ENCODE peak calls at places on chromosomes 1 and 21, in seven cellular contexts. X is K562, N is esophagus muscularis mucosa, Q is breast epithelium, F is sigmoid colon, T is HepG2, A is GM12891. G is an unnamed sample.

GRCh38 chr1:224623310-224623714 is 7.2 kb downstream of the CNIH3 start:
- DNase-seq in T (no peak), X (no peak), A (no peak), F (no peak), N (no peak), Q (no peak), G (no peak)

GRCh38 chr21:43209575-43210453 is 41.0 kb downstream of the CRYAA start:
- DNase-seq in N (no peak), T (peak; percentile 72), X (no peak), Q (peak; percentile 19), A (no peak), F (peak; percentile 48), G (peak; percentile 64)

GRCh38 chr1:172145656-172146055 is 274.8 kb upstream of the C1orf105 start:
- DNase-seq in Q (no peak), N (no peak), F (no peak), X (no peak), T (no peak), A (no peak), G (no peak)

GRCh38 chr1:44791364-44791801 is 3.4 kb upstream of the BEST4 start:
- DNase-seq in X (peak; percentile 65), Q (no peak), F (no peak), A (no peak), N (no peak), T (no peak), G (peak; percentile 61)

GRCh38 chr21:46152939-46153258 is 2.5 kb downstream of the FTCD start:
- DNase-seq in X (no peak), T (no peak), N (no peak), F (peak; percentile 65), A (no peak), Q (no peak), G (peak; percentile 62)

GRCh38 chr1:8525291-8526275 is 207.7 kb downstream of the SLC45A1 start:
- DNase-seq in X (peak; percentile 57), T (peak; percentile 64), A (no peak), F (peak; percentile 90), N (peak; percentile 94), Q (peak; percentile 74), G (peak; percentile 84)

GRCh38 chr1:45608475-45609156 is 15.2 kb downstream of the CCDC17 start:
- DNase-seq in A (no peak), N (no peak), X (no peak), F (no peak), T (no peak), Q (no peak), G (no peak)

GRCh38 chr1:27522148-27522859 is 32.3 kb upstream of the WASF2 start:
- DNase-seq in N (no peak), F (no peak), Q (peak; percentile 62), T (peak; percentile 67), X (no peak), A (no peak), G (peak; percentile 77)

GRCh38 chr1:14603641-14604040 is 5.2 kb downstream of the KAZN start:
- DNase-seq in X (no peak), A (no peak), N (no peak), T (no peak), F (no peak), Q (no peak), G (no peak)

GRCh38 chr21:42599962-42600361 is 53.5 kb upstream of the PDE9A start:
- DNase-seq in Q (no peak), X (no peak), A (no peak), T (no peak), N (no peak), F (no peak), G (no peak)

GRCh38 chr1:61271412-61271789 is 189.0 kb downstream of the NFIA start:
- DNase-seq in X (peak; percentile 36), T (no peak), A (no peak), F (no peak), N (no peak), Q (no peak), G (no peak)

GRCh38 chr1:56436338-56436695 is 143.0 kb downstream of the PLPP3 start:
- DNase-seq in F (no peak), T (no peak), N (no peak), Q (no peak), A (no peak), X (no peak), G (no peak)

GRCh38 chr1:112548540-112548939 is 39.8 kb downstream of the WNT2B start:
- DNase-seq in Q (no peak), X (no peak), T (no peak), N (no peak), F (no peak), A (no peak), G (no peak)

DNA sequence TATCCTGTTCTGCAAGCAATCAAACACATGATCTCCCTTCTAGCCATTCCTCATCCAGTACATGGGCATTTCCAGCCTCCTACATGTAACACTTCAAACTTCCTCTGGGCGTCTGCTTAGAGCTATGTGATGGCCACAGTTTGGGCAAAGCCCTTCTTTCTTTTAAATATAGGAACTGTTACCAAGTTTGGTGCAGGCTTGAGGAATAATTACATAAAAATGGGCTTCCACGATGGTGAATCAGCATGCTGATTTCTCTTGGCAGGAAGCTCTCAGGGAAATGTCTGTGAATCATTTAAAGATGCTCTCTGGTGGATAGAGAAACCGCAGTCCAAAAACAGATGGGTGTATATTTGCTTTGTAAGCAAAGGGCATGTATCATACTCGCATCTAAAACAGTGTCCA is 176.9 kb upstream of the FMN2 start:
- DNase-seq in X (no peak), A (no peak), N (peak; percentile 88), Q (no peak), F (no peak), T (no peak), G (no peak)
- TF ChIP-seq POLR2AphosphoS5 in X (no peak), A (no peak), N (peak; percentile 45), Q (no peak), F (no peak), T (no peak), G (no peak)

GRCh38 chr1:87058343-87058649 is 143.9 kb downstream of the HS2ST1 start:
- DNase-seq in X (no peak), N (no peak), T (no peak), A (no peak), F (no peak), Q (no peak), G (no peak)
- TF ChIP-seq POLR2A in X (no peak), N (no peak), T (no peak), A (no peak), F (no peak), Q (no peak), G (no peak)

GRCh38 chr1:39970274-39970673 is 15.3 kb downstream of the MFSD2A start:
- DNase-seq in F (no peak), T (no peak), N (no peak), A (no peak), X (no peak), Q (no peak), G (no peak)

GRCh38 chr1:39973503-39974135 is 18.7 kb downstream of the MFSD2A start:
- DNase-seq in X (peak; percentile 74), Q (peak; percentile 69), A (peak; percentile 76), T (peak; percentile 49), N (no peak), F (peak; percentile 85), G (peak; percentile 93)

GRCh38 chr1:39971138-39971537 is 16.2 kb downstream of the MFSD2A start:
- DNase-seq in T (no peak), X (no peak), Q (no peak), A (no peak), F (no peak), N (no peak), G (no peak)

GRCh38 chr1:39969048-39969447 is 14.1 kb downstream of the MFSD2A start:
- DNase-seq in Q (no peak), X (no peak), T (no peak), A (no peak), F (no peak), N (no peak), G (no peak)

DNA sequence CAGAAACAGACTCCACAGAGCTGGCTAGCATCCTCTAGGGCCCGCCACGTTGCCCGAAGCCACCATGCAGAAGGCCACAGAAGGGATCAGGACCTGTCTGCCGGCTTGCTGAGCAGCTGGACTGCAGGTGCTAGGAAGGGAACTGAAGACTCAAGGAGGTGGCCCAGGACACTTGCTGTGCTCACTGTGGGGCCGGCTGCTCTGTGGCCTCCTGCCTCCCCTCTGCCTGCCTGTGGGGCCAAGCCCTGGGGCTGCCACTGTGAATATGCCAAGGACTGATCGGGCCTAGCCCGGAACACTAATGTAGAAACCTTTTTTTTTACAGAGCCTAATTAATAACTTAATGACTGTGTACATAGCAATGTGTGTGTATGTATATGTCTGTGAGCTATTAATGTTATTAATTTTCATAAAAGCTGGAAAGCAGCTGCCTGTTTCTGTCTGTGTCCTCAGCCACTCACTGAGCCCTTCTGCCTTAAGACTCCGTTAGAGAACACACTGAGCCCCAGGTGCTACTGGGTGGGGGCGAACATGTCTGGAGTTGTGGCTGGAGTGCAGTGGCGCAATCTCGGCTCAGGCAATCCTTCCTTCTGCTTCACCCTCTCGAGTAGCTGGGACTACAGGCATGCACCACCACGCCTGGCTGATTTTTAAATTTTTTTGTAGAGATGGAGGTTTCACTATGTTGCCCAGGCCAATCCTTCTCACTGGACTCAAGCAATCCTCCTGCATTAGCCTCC is 14.8 kb downstream of the MFSD2A start:
- DNase-seq in N (no peak), A (no peak), X (no peak), F (no peak), Q (no peak), T (no peak), G (no peak)
- TF ChIP-seq POLR2AphosphoS5 in N (no peak), A (no peak), X (no peak), F (no peak), Q (no peak), T (no peak), G (no peak)

GRCh38 chr21:44836666-44837471 is 19.0 kb upstream of the SUMO3 start:
- DNase-seq in T (peak; percentile 55), F (no peak), A (no peak), N (no peak), Q (no peak), X (peak; percentile 76), G (peak; percentile 63)
- TF ChIP-seq POLR2A in T (no peak), F (no peak), A (no peak), N (no peak), Q (no peak), X (no peak), G (no peak)

DNA sequence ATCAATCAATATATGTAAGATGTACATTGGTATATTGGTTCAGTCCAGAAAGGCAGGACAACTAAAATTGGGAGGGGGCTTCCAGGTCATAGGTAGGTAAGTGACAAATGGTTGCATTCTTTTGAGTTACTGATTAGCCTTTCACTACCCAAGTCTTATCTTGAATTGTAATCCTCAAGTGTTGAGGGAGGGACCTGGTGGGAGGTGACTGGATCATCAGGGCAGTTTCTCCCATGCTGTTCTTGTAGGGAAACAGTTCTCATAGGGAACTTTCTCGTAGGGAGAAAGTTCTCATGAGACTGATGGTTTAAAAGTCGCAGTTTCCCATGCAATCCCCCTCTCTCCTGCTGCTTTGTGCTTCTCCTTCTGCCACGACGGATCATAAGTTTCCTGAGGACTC is 809.2 kb downstream of the KCNT2 start:
- DNase-seq in Q (no peak), T (no peak), N (no peak), X (no peak), F (no peak), A (no peak), G (no peak)
- TF ChIP-seq POLR2AphosphoS5 in Q (no peak), T (no peak), N (no peak), X (no peak), F (no peak), A (no peak), G (no peak)

G was measured in spleen.